ENCODE peak calls at places on chromosome 20, in seven cellular contexts. One of them, this sample, is unnamed. For H3K4me1, the result is how much of the 10 kb centered on the place peaks cover.

GRCh38 chr20:57040924-57041323 is 225.5 kb downstream of the BMP7 start:
- DNase-seq in psoas muscle: no peak
- DNase-seq in CD4-positive, CD25-positive, alpha-beta regulatory T cell: no peak
- DNase-seq in IMR-90: peak
- DNase-seq in PC-9: peak
- DNase-seq in cardiac muscle cell: no peak
- DNase-seq in hepatocyte: peak
- DNase-seq in this sample: no peak

GRCh38 chr20:41538810-41539596 is 79.2 kb downstream of the CHD6 start:
- DNase-seq in psoas muscle: no peak
- DNase-seq in CD4-positive, CD25-positive, alpha-beta regulatory T cell: no peak
- DNase-seq in IMR-90: no peak
- DNase-seq in PC-9: no peak
- DNase-seq in cardiac muscle cell: no peak
- DNase-seq in hepatocyte: peak
- DNase-seq in this sample: no peak

GRCh38 chr20:15396900-15397299 is 1059.5 kb upstream of the FLRT3 start:
- DNase-seq in psoas muscle: no peak
- DNase-seq in CD4-positive, CD25-positive, alpha-beta regulatory T cell: no peak
- DNase-seq in IMR-90: no peak
- DNase-seq in PC-9: no peak
- DNase-seq in cardiac muscle cell: no peak
- DNase-seq in hepatocyte: no peak
- DNase-seq in this sample: no peak

GRCh38 chr20:43666376-43667328 is at the start of gene MYBL2:
- DNase-seq in psoas muscle: peak
- DNase-seq in CD4-positive, CD25-positive, alpha-beta regulatory T cell: peak
- DNase-seq in IMR-90: peak
- DNase-seq in PC-9: peak
- DNase-seq in cardiac muscle cell: peak
- DNase-seq in hepatocyte: peak
- DNase-seq in this sample: peak

GRCh38 chr20:35604444-35604750 is 11.2 kb upstream of the SPAG4 start:
- DNase-seq in psoas muscle: peak
- DNase-seq in CD4-positive, CD25-positive, alpha-beta regulatory T cell: no peak
- DNase-seq in IMR-90: no peak
- DNase-seq in PC-9: no peak
- DNase-seq in cardiac muscle cell: no peak
- DNase-seq in hepatocyte: no peak
- DNase-seq in this sample: no peak

GRCh38 chr20:45345104-45345936 is 2.9 kb downstream of the SDC4 start:
- DNase-seq in psoas muscle: no peak
- DNase-seq in CD4-positive, CD25-positive, alpha-beta regulatory T cell: no peak
- DNase-seq in IMR-90: no peak
- DNase-seq in PC-9: peak
- DNase-seq in cardiac muscle cell: no peak
- DNase-seq in hepatocyte: no peak
- DNase-seq in this sample: no peak

GRCh38 chr20:14062786-14063185 is 67.5 kb downstream of the MACROD2 start:
- DNase-seq in psoas muscle: no peak
- DNase-seq in CD4-positive, CD25-positive, alpha-beta regulatory T cell: no peak
- DNase-seq in IMR-90: no peak
- DNase-seq in PC-9: no peak
- DNase-seq in cardiac muscle cell: no peak
- DNase-seq in hepatocyte: no peak
- DNase-seq in this sample: no peak

GRCh38 chr20:33095249-33095648 is 15.8 kb downstream of the BPIFB4 start:
- DNase-seq in psoas muscle: no peak
- DNase-seq in CD4-positive, CD25-positive, alpha-beta regulatory T cell: no peak
- DNase-seq in IMR-90: no peak
- DNase-seq in PC-9: no peak
- DNase-seq in cardiac muscle cell: no peak
- DNase-seq in hepatocyte: no peak
- DNase-seq in this sample: no peak

GRCh38 chr20:6466065-6466810 is 301.2 kb upstream of the BMP2 start:
- DNase-seq in psoas muscle: no peak
- DNase-seq in CD4-positive, CD25-positive, alpha-beta regulatory T cell: no peak
- DNase-seq in IMR-90: peak
- DNase-seq in PC-9: peak
- DNase-seq in cardiac muscle cell: peak
- DNase-seq in hepatocyte: no peak
- DNase-seq in this sample: no peak

GRCh38 chr20:13008761-13009681 is at the start of gene SPTLC3:
- DNase-seq in psoas muscle: no peak
- DNase-seq in CD4-positive, CD25-positive, alpha-beta regulatory T cell: no peak
- DNase-seq in IMR-90: peak
- DNase-seq in PC-9: peak
- DNase-seq in cardiac muscle cell: peak
- DNase-seq in hepatocyte: peak
- DNase-seq in this sample: peak

GRCh38 chr20:51738877-51739447 is 29.2 kb downstream of the ATP9A start:
- DNase-seq in psoas muscle: no peak
- DNase-seq in CD4-positive, CD25-positive, alpha-beta regulatory T cell: no peak
- DNase-seq in IMR-90: no peak
- DNase-seq in PC-9: peak
- DNase-seq in cardiac muscle cell: no peak
- DNase-seq in hepatocyte: peak
- DNase-seq in this sample: no peak

GRCh38 chr20:17725094-17725835 is 25.5 kb downstream of the BANF2 start:
- DNase-seq in psoas muscle: no peak
- DNase-seq in CD4-positive, CD25-positive, alpha-beta regulatory T cell: no peak
- DNase-seq in IMR-90: no peak
- DNase-seq in PC-9: no peak
- DNase-seq in cardiac muscle cell: no peak
- DNase-seq in hepatocyte: no peak
- DNase-seq in this sample: no peak

GRCh38 chr20:57123139-57123903 is 143.1 kb downstream of the BMP7 start:
- DNase-seq in psoas muscle: no peak
- DNase-seq in CD4-positive, CD25-positive, alpha-beta regulatory T cell: no peak
- DNase-seq in IMR-90: no peak
- DNase-seq in PC-9: no peak
- DNase-seq in cardiac muscle cell: no peak
- DNase-seq in hepatocyte: no peak
- DNase-seq in this sample: no peak

GRCh38 chr20:56779452-56780143 is 150.5 kb downstream of the TFAP2C start:
- DNase-seq in psoas muscle: no peak
- DNase-seq in CD4-positive, CD25-positive, alpha-beta regulatory T cell: no peak
- DNase-seq in IMR-90: no peak
- DNase-seq in PC-9: no peak
- DNase-seq in cardiac muscle cell: no peak
- DNase-seq in hepatocyte: no peak
- DNase-seq in this sample: no peak

GRCh38 chr20:62064788-62065668 is 653 bp downstream of the TAF4 start:
- DNase-seq in psoas muscle: peak
- DNase-seq in CD4-positive, CD25-positive, alpha-beta regulatory T cell: no peak
- DNase-seq in IMR-90: no peak
- DNase-seq in PC-9: no peak
- DNase-seq in cardiac muscle cell: no peak
- DNase-seq in hepatocyte: peak
- DNase-seq in this sample: no peak
- H3K27ac ChIP-seq in psoas muscle: peak
- H3K27ac ChIP-seq in CD4-positive, CD25-positive, alpha-beta regulatory T cell: no peak
- H3K27ac ChIP-seq in IMR-90: peak
- H3K27ac ChIP-seq in PC-9: no peak
- H3K27ac ChIP-seq in cardiac muscle cell: peak
- H3K27ac ChIP-seq in hepatocyte: peak
- H3K27ac ChIP-seq in this sample: peak

GRCh38 chr20:47318027-47318595 is 38.4 kb downstream of the ZMYND8 start:
- DNase-seq in psoas muscle: peak
- DNase-seq in CD4-positive, CD25-positive, alpha-beta regulatory T cell: no peak
- DNase-seq in IMR-90: peak
- DNase-seq in PC-9: peak
- DNase-seq in cardiac muscle cell: no peak
- DNase-seq in hepatocyte: no peak
- DNase-seq in this sample: no peak

GRCh38 chr20:47320990-47321805 is 35.3 kb downstream of the ZMYND8 start:
- DNase-seq in psoas muscle: no peak
- DNase-seq in CD4-positive, CD25-positive, alpha-beta regulatory T cell: no peak
- DNase-seq in IMR-90: no peak
- DNase-seq in PC-9: peak
- DNase-seq in cardiac muscle cell: no peak
- DNase-seq in hepatocyte: peak
- DNase-seq in this sample: no peak

GRCh38 chr20:47317127-47317895 is 39.2 kb downstream of the ZMYND8 start:
- DNase-seq in psoas muscle: peak
- DNase-seq in CD4-positive, CD25-positive, alpha-beta regulatory T cell: peak
- DNase-seq in IMR-90: peak
- DNase-seq in PC-9: peak
- DNase-seq in cardiac muscle cell: peak
- DNase-seq in hepatocyte: peak
- DNase-seq in this sample: peak

GRCh38 chr20:47318596-47319516 is 37.6 kb downstream of the ZMYND8 start:
- DNase-seq in psoas muscle: peak
- DNase-seq in CD4-positive, CD25-positive, alpha-beta regulatory T cell: no peak
- DNase-seq in IMR-90: peak
- DNase-seq in PC-9: peak
- DNase-seq in cardiac muscle cell: peak
- DNase-seq in hepatocyte: peak
- DNase-seq in this sample: peak

GRCh38 chr20:47319517-47320252 is 36.8 kb downstream of the ZMYND8 start:
- DNase-seq in psoas muscle: no peak
- DNase-seq in CD4-positive, CD25-positive, alpha-beta regulatory T cell: no peak
- DNase-seq in IMR-90: peak
- DNase-seq in PC-9: peak
- DNase-seq in cardiac muscle cell: peak
- DNase-seq in hepatocyte: peak
- DNase-seq in this sample: no peak
- H3K4me1 ChIP-seq in psoas muscle: half or more
- H3K4me1 ChIP-seq in CD4-positive, CD25-positive, alpha-beta regulatory T cell: under half
- H3K4me1 ChIP-seq in IMR-90: under half
- H3K4me1 ChIP-seq in PC-9: half or more
- H3K4me1 ChIP-seq in cardiac muscle cell: half or more
- H3K4me1 ChIP-seq in hepatocyte: half or more
- H3K4me1 ChIP-seq in this sample: under half

GRCh38 chr20:50398471-50399002 is 111.6 kb upstream of the PTPN1 start:
- DNase-seq in psoas muscle: peak
- DNase-seq in CD4-positive, CD25-positive, alpha-beta regulatory T cell: no peak
- DNase-seq in IMR-90: no peak
- DNase-seq in PC-9: no peak
- DNase-seq in cardiac muscle cell: no peak
- DNase-seq in hepatocyte: no peak
- DNase-seq in this sample: no peak

GRCh38 chr20:50398064-50398463 is 112.1 kb upstream of the PTPN1 start:
- DNase-seq in psoas muscle: peak
- DNase-seq in CD4-positive, CD25-positive, alpha-beta regulatory T cell: no peak
- DNase-seq in IMR-90: no peak
- DNase-seq in PC-9: no peak
- DNase-seq in cardiac muscle cell: no peak
- DNase-seq in hepatocyte: no peak
- DNase-seq in this sample: no peak

GRCh38 chr20:50400705-50401045 is 109.5 kb upstream of the PTPN1 start:
- DNase-seq in psoas muscle: no peak
- DNase-seq in CD4-positive, CD25-positive, alpha-beta regulatory T cell: no peak
- DNase-seq in IMR-90: no peak
- DNase-seq in PC-9: no peak
- DNase-seq in cardiac muscle cell: no peak
- DNase-seq in hepatocyte: no peak
- DNase-seq in this sample: no peak

GRCh38 chr20:50399917-50400704 is 110.1 kb upstream of the PTPN1 start:
- DNase-seq in psoas muscle: no peak
- DNase-seq in CD4-positive, CD25-positive, alpha-beta regulatory T cell: no peak
- DNase-seq in IMR-90: peak
- DNase-seq in PC-9: peak
- DNase-seq in cardiac muscle cell: peak
- DNase-seq in hepatocyte: no peak
- DNase-seq in this sample: no peak

DNA sequence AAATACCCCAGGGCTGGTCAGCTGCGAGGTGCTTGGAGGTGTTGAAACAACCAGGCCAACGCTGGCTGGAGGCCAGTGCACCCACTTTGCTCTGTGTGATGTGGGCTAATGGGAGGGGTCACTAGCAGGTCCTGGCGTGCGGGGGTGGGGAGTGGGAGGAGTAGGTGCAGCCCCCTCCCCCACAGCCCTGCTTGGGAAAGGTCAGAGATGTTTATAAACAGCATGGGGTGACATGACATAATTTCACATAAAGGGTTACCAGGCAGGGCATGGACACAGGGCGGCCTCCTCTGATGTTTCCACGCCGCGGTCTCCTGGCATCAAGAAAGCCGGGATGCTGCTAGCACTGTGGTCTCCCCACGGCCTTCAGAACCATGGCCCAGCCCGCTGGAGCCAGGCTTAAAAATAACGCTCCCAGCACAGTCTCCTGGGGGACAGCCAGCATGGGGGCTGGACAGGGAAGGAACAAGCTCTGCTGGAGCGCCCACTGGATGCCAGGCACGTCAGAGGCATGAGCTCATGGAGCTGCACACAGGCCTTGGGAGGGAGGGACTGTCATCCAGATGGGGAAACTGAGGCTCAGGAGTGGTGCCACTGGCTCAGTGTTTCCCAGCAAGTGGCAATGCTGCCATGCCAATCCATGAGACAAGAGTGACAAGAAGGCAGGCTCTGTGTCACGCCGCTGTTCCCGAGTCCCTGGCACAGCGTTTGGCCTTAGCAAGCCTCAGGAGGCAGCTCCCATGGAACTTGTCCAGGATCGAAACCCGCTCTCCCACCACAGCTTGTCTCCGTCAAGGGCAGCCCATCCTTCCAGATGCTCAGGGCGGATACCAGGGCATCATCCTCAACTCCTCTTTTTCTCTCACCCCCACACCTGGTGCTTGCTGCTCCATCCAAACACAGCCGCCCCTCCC is 110.9 kb upstream of the PTPN1 start:
- DNase-seq in psoas muscle: peak
- DNase-seq in CD4-positive, CD25-positive, alpha-beta regulatory T cell: no peak
- DNase-seq in IMR-90: peak
- DNase-seq in PC-9: peak
- DNase-seq in cardiac muscle cell: no peak
- DNase-seq in hepatocyte: peak
- DNase-seq in this sample: no peak
- H3K27ac ChIP-seq in psoas muscle: peak
- H3K27ac ChIP-seq in CD4-positive, CD25-positive, alpha-beta regulatory T cell: no peak
- H3K27ac ChIP-seq in IMR-90: no peak
- H3K27ac ChIP-seq in PC-9: no peak
- H3K27ac ChIP-seq in cardiac muscle cell: peak
- H3K27ac ChIP-seq in hepatocyte: no peak
- H3K27ac ChIP-seq in this sample: no peak

DNA sequence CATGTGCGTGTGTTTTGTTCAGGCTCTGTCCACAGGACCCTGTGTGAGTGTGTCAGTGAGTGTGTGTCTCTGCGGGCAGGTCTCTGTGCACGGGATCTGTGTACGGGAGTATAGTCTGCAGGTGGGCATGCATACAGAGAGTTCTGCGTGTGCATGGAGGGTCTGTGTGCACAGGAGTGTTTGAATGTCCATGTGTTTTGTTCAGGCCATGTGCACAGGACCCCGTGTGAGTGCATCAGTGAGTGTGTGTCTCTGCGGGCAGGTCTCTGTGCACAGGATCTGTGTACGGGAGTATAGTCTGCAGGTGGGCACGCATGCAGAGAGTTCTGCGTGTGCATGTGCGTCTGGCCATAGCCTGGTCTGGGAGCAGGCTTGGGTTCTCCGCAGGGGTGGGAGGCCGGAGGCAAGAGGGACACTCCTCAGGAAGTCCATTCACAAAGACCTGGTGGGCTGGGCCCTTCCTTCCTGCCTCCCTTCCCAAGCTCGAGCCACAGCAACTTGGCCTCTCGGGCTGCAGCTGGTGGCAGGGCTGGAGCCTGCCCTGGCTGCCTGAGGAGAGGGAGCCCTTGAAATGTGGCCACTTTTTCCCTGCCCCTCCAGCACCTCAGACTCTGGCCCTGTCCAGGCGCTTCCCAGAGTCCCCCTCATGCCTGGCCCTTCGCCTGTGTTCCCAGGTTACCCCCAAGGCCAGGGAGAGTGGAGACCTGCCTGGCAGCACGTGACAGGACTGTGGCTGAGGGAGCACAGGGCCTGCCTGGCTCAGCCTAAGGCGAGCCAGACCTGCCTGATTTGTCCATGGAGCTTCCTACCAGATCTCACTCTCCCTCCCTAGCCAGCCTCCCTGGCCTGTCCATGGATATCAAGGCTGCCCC is 6.8 kb downstream of the HSPA12B start:
- DNase-seq in psoas muscle: peak
- DNase-seq in CD4-positive, CD25-positive, alpha-beta regulatory T cell: no peak
- DNase-seq in IMR-90: no peak
- DNase-seq in PC-9: no peak
- DNase-seq in cardiac muscle cell: no peak
- DNase-seq in hepatocyte: peak
- DNase-seq in this sample: no peak
- H3K4me1 ChIP-seq in psoas muscle: under half
- H3K4me1 ChIP-seq in CD4-positive, CD25-positive, alpha-beta regulatory T cell: under half
- H3K4me1 ChIP-seq in IMR-90: under half
- H3K4me1 ChIP-seq in PC-9: under half
- H3K4me1 ChIP-seq in cardiac muscle cell: under half
- H3K4me1 ChIP-seq in hepatocyte: under half
- H3K4me1 ChIP-seq in this sample: under half